ENCODE peak calls at places on chromosomes 11 and 22, in ten cellular contexts. Y, X, E, U, D, V, M, G, T and W are unnamed samples. For H3K36me3, the result is how much of the 10 kb centered on the place peaks cover.

GRCh38 chr11:120928506-120929062 is 95.3 kb upstream of the TBCEL start:
- DNase-seq in Y (no peak), V (no peak), D (no peak), T (no peak), M (no peak), G (no peak), X (no peak), E (no peak), U (no peak), W (no peak)

GRCh38 chr22:39155421-39155820 is 2.9 kb upstream of the CBX7 start:
- DNase-seq in X (no peak), D (no peak), M (no peak), T (no peak), U (no peak), V (no peak), Y (no peak), G (no peak), E (no peak), W (no peak)

GRCh38 chr22:27195516-27195915 is 538.1 kb downstream of the MIAT start:
- DNase-seq in M (no peak), Y (no peak), T (no peak), D (no peak), G (no peak), E (no peak), V (no peak), U (no peak), X (no peak), W (no peak)

GRCh38 chr11:30586251-30587144 is at the start of gene MPPED2:
- DNase-seq in T (peak), D (no peak), M (no peak), Y (peak), V (peak), E (peak), G (no peak), X (peak), U (peak), W (no peak)

GRCh38 chr22:36860821-36861659 is at the start of gene NCF4:
- DNase-seq in D (peak), T (peak), V (no peak), X (no peak), U (peak), M (no peak), E (no peak), Y (peak), G (no peak), W (peak)

GRCh38 chr11:128690746-128691091 is 3.2 kb upstream of the FLI1 start:
- DNase-seq in D (no peak), T (peak), V (peak), Y (no peak), M (no peak), E (no peak), X (no peak), U (no peak), G (no peak), W (no peak)

GRCh38 chr22:27927608-27928007 is 8.6 kb upstream of the PITPNB start:
- DNase-seq in D (no peak), Y (no peak), E (no peak), M (no peak), G (no peak), V (no peak), X (no peak), U (no peak), T (no peak), W (no peak)

GRCh38 chr11:6928916-6929315 is 2.7 kb downstream of the ZNF215 start:
- DNase-seq in M (no peak), G (no peak), D (no peak), Y (no peak), T (no peak), V (peak), E (no peak), U (no peak), X (no peak), W (no peak)

DNA sequence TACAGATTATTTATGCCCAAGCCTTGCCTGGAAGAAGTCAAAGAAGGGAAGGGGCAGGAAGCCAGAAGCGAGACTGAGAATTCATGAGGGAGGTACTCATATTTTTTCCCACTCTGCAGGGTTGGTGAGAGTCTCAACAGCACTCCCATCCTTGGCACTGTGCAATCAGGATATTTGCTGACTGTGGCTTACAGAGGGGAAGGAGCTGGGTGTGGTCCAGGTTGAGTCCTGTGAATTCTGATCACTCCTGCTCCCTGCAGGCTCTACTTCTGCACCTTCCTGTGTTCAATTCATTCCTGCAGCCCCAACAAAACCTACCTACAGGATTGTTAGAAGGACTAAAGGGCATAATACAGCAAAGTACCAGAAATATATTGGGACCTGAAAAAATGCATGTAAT is 530.5 kb downstream of the INSC start:
- DNase-seq in G (no peak), T (no peak), Y (no peak), U (no peak), V (no peak), E (no peak), X (no peak), M (no peak), D (no peak), W (no peak)
- TF ChIP-seq CTCF in G (no peak), T (no peak), Y (no peak), U (no peak), V (no peak), E (no peak), X (no peak), M (no peak), D (no peak), W (no peak)

GRCh38 chr22:43171607-43172006 is 15.3 kb downstream of the TTLL12 start:
- DNase-seq in T (no peak), G (no peak), X (no peak), E (no peak), Y (no peak), V (no peak), M (no peak), U (no peak), D (no peak), W (no peak)
- H3K36me3 ChIP-seq in T (half or more), G (under half), X (under half), E (under half), Y (half or more), V (under half), M (under half), U (under half), D (under half), W (half or more)

GRCh38 chr11:130772266-130773227 is 143.7 kb downstream of the SNX19 start:
- DNase-seq in T (no peak), D (no peak), X (no peak), Y (no peak), U (no peak), G (peak), V (no peak), M (peak), E (no peak), W (no peak)
- H3K27ac ChIP-seq in T (no peak), D (no peak), X (no peak), Y (peak), U (no peak), G (peak), V (no peak), M (no peak), E (peak), W (peak)

GRCh38 chr11:24386551-24387404 is 110.1 kb upstream of the LUZP2 start:
- DNase-seq in U (no peak), E (peak), V (peak), G (peak), Y (no peak), M (peak), D (no peak), T (no peak), X (no peak), W (no peak)
- TF ChIP-seq CTCF in U (peak), E (peak), V (peak), G (peak), Y (peak), M (peak), D (no peak), T (peak), X (no peak), W (no peak)